ENCODE peak calls at places on chromosomes 4 and X, in seven cellular contexts. F is NCI-H510A treated with DMSO at 0.1 percent for 48 hours, D is DMS79, O is pancreas, E is nucleus accumbens, W is aorta, T is GDM1. Z is an unnamed sample.

GRCh38 chr4:41454393-41454792 is 83.6 kb upstream of the LIMCH1 start:
- DNase-seq in F (peak), D (no peak), O (no peak), E (no peak), W (no peak), T (no peak), Z (no peak)

GRCh38 chrX:154411981-154412340 is 622 bp downstream of the TAFAZZIN start:
- DNase-seq in F (peak), D (peak), O (peak), E (peak), W (peak), T (peak), Z (peak)

GRCh38 chrX:12954376-12954775 is 20.5 kb upstream of the TMSB4X start:
- DNase-seq in F (no peak), D (no peak), O (no peak), E (no peak), W (no peak), T (no peak), Z (no peak)

GRCh38 chr4:10082047-10082446 is 34.6 kb downstream of the WDR1 start:
- DNase-seq in F (no peak), D (no peak), O (peak), E (no peak), W (no peak), T (no peak), Z (no peak)

GRCh38 chr4:119559044-119559647 is 69.5 kb downstream of the PDE5A start:
- DNase-seq in F (peak), D (no peak), O (no peak), E (no peak), W (no peak), T (no peak), Z (peak)

GRCh38 chr4:22072726-22073125 is 124.2 kb upstream of the KCNIP4 start:
- DNase-seq in F (no peak), D (no peak), O (no peak), E (no peak), W (no peak), T (no peak), Z (no peak)

GRCh38 chrX:1673337-1673736 is 58.5 kb downstream of the ASMT start:
- DNase-seq in F (no peak), D (no peak), O (no peak), E (no peak), W (no peak), T (no peak), Z (peak)

GRCh38 chrX:78333521-78333920 is 6.1 kb upstream of the CYSLTR1 start:
- DNase-seq in F (no peak), D (no peak), O (no peak), E (no peak), W (no peak), T (no peak), Z (peak)

GRCh38 chr4:48939785-48940184 is 33.2 kb upstream of the OCIAD2 start:
- DNase-seq in F (no peak), D (no peak), O (no peak), E (no peak), W (no peak), T (no peak), Z (peak)

GRCh38 chr4:186724048-186724860 is 598 bp upstream of the FAT1 start:
- DNase-seq in F (peak), D (no peak), O (peak), E (peak), W (peak), T (no peak), Z (peak)

GRCh38 chr4:118033148-118034060 is 882 bp upstream of the NDST3 start:
- DNase-seq in F (peak), D (no peak), O (peak), E (peak), W (peak), T (peak), Z (peak)

GRCh38 chr4:84750260-84750955 is 167.5 kb downstream of the CDS1 start:
- DNase-seq in F (peak), D (peak), O (no peak), E (no peak), W (no peak), T (no peak), Z (peak)

GRCh38 chr4:26058537-26058936 is 144.5 kb downstream of the SMIM20 start:
- DNase-seq in F (no peak), D (peak), O (peak), E (no peak), W (no peak), T (no peak), Z (no peak)

GRCh38 chr4:56649445-56650258 is 31.4 kb downstream of the HOPX start:
- DNase-seq in F (no peak), D (no peak), O (no peak), E (no peak), W (no peak), T (no peak), Z (no peak)

GRCh38 chr4:77007358-77008230 is 58.0 kb downstream of the SEPTIN11 start:
- DNase-seq in F (no peak), D (no peak), O (no peak), E (peak), W (peak), T (no peak), Z (peak)

GRCh38 chr4:139558235-139559094 is 2.4 kb upstream of the SETD7 start:
- DNase-seq in F (peak), D (peak), O (peak), E (no peak), W (no peak), T (no peak), Z (no peak)

GRCh38 chr4:7398104-7398423 is 36.7 kb downstream of the PSAPL1 start:
- DNase-seq in F (peak), D (peak), O (peak), E (no peak), W (no peak), T (peak), Z (peak)

GRCh38 chr4:100555791-100556190 is 38.0 kb upstream of the EMCN start:
- DNase-seq in F (no peak), D (no peak), O (no peak), E (no peak), W (no peak), T (no peak), Z (no peak)

GRCh38 chrX:68989865-68990606 is 161.2 kb downstream of the EFNB1 start:
- DNase-seq in F (no peak), D (no peak), O (peak), E (no peak), W (peak), T (no peak), Z (no peak)

GRCh38 chr4:34721835-34722234 is 1522.5 kb downstream of the ARAP2 start:
- DNase-seq in F (no peak), D (no peak), O (no peak), E (no peak), W (no peak), T (no peak), Z (no peak)

GRCh38 chr4:82428969-82429727 is 1.1 kb downstream of the HNRNPDL start:
- DNase-seq in F (peak), D (peak), O (peak), E (peak), W (peak), T (peak), Z (peak)